ENCODE peak calls at places on chromosome 3, in eight cellular contexts. One of them, this sample, is unnamed.

GRCh38 chr3:48273594-48274211 is 32.8 kb downstream of the ZNF589 start:
- DNase-seq in activated T-cell treated with anti-CD3 and anti-CD28 coated beads, Interleukin-2, amount 50 U/mL, for 48 hours: peak; percentile 69
- DNase-seq in endodermal cell: peak; percentile 86
- DNase-seq in NCI-H460: peak; percentile 60
- DNase-seq in HCT116: peak; percentile 56
- DNase-seq in RKO: peak; percentile 53
- DNase-seq in GM12878: peak; percentile 30
- DNase-seq in A673: peak; percentile 47
- DNase-seq in this sample: no peak

GRCh38 chr3:65664436-65664835 is 374.3 kb downstream of the MAGI1 start:
- DNase-seq in activated T-cell treated with anti-CD3 and anti-CD28 coated beads, Interleukin-2, amount 50 U/mL, for 48 hours: no peak
- DNase-seq in endodermal cell: no peak
- DNase-seq in NCI-H460: no peak
- DNase-seq in HCT116: no peak
- DNase-seq in RKO: no peak
- DNase-seq in GM12878: no peak
- DNase-seq in A673: no peak
- DNase-seq in this sample: no peak

GRCh38 chr3:170421147-170421641 is 2.5 kb downstream of the CLDN11 start:
- DNase-seq in activated T-cell treated with anti-CD3 and anti-CD28 coated beads, Interleukin-2, amount 50 U/mL, for 48 hours: no peak
- DNase-seq in endodermal cell: peak; percentile 64
- DNase-seq in NCI-H460: no peak
- DNase-seq in HCT116: no peak
- DNase-seq in RKO: no peak
- DNase-seq in GM12878: no peak
- DNase-seq in A673: no peak
- DNase-seq in this sample: no peak

GRCh38 chr3:19945405-19946290 is 1.2 kb upstream of the RAB5A start:
- DNase-seq in activated T-cell treated with anti-CD3 and anti-CD28 coated beads, Interleukin-2, amount 50 U/mL, for 48 hours: no peak
- DNase-seq in endodermal cell: peak; percentile 54
- DNase-seq in NCI-H460: no peak
- DNase-seq in HCT116: no peak
- DNase-seq in RKO: peak; percentile 31
- DNase-seq in GM12878: no peak
- DNase-seq in A673: peak; percentile 3
- DNase-seq in this sample: peak; percentile 4

GRCh38 chr3:48428088-48428862 is 1.6 kb downstream of the PLXNB1 start:
- DNase-seq in activated T-cell treated with anti-CD3 and anti-CD28 coated beads, Interleukin-2, amount 50 U/mL, for 48 hours: no peak
- DNase-seq in endodermal cell: peak; percentile 76
- DNase-seq in NCI-H460: no peak
- DNase-seq in HCT116: no peak
- DNase-seq in RKO: peak; percentile 38
- DNase-seq in GM12878: no peak
- DNase-seq in A673: no peak
- DNase-seq in this sample: no peak

GRCh38 chr3:43998841-43999805 is 242.6 kb upstream of the TOPAZ1 start:
- DNase-seq in activated T-cell treated with anti-CD3 and anti-CD28 coated beads, Interleukin-2, amount 50 U/mL, for 48 hours: no peak
- DNase-seq in endodermal cell: peak; percentile 84
- DNase-seq in NCI-H460: no peak
- DNase-seq in HCT116: no peak
- DNase-seq in RKO: no peak
- DNase-seq in GM12878: no peak
- DNase-seq in A673: peak; percentile 80
- DNase-seq in this sample: peak; percentile 77

GRCh38 chr3:76044601-76045600 is 259.6 kb upstream of the ZNF717 start:
- DNase-seq in activated T-cell treated with anti-CD3 and anti-CD28 coated beads, Interleukin-2, amount 50 U/mL, for 48 hours: peak; percentile 30
- DNase-seq in endodermal cell: peak; percentile 76
- DNase-seq in NCI-H460: no peak
- DNase-seq in HCT116: no peak
- DNase-seq in RKO: peak; percentile 48
- DNase-seq in GM12878: no peak
- DNase-seq in A673: peak; percentile 39
- DNase-seq in this sample: no peak

GRCh38 chr3:125116311-125117069 is 60.7 kb upstream of the HEG1 start:
- DNase-seq in activated T-cell treated with anti-CD3 and anti-CD28 coated beads, Interleukin-2, amount 50 U/mL, for 48 hours: no peak
- DNase-seq in endodermal cell: no peak
- DNase-seq in NCI-H460: no peak
- DNase-seq in HCT116: no peak
- DNase-seq in RKO: no peak
- DNase-seq in GM12878: no peak
- DNase-seq in A673: no peak
- DNase-seq in this sample: no peak

GRCh38 chr3:135655328-135655727 is 310.2 kb upstream of the PPP2R3A start:
- DNase-seq in activated T-cell treated with anti-CD3 and anti-CD28 coated beads, Interleukin-2, amount 50 U/mL, for 48 hours: no peak
- DNase-seq in endodermal cell: no peak
- DNase-seq in NCI-H460: no peak
- DNase-seq in HCT116: no peak
- DNase-seq in RKO: no peak
- DNase-seq in GM12878: no peak
- DNase-seq in A673: no peak
- DNase-seq in this sample: no peak

GRCh38 chr3:192923731-192924130 is 6.1 kb upstream of the MB21D2 start:
- DNase-seq in activated T-cell treated with anti-CD3 and anti-CD28 coated beads, Interleukin-2, amount 50 U/mL, for 48 hours: no peak
- DNase-seq in endodermal cell: no peak
- DNase-seq in NCI-H460: no peak
- DNase-seq in HCT116: no peak
- DNase-seq in RKO: no peak
- DNase-seq in GM12878: no peak
- DNase-seq in A673: no peak
- DNase-seq in this sample: no peak

GRCh38 chr3:171218069-171218468 is 191.5 kb upstream of the SLC2A2 start:
- DNase-seq in activated T-cell treated with anti-CD3 and anti-CD28 coated beads, Interleukin-2, amount 50 U/mL, for 48 hours: no peak
- DNase-seq in endodermal cell: no peak
- DNase-seq in NCI-H460: no peak
- DNase-seq in HCT116: no peak
- DNase-seq in RKO: no peak
- DNase-seq in GM12878: no peak
- DNase-seq in A673: no peak
- DNase-seq in this sample: no peak

GRCh38 chr3:104873331-104873730 is 493.4 kb upstream of the ALCAM start:
- DNase-seq in activated T-cell treated with anti-CD3 and anti-CD28 coated beads, Interleukin-2, amount 50 U/mL, for 48 hours: no peak
- DNase-seq in endodermal cell: no peak
- DNase-seq in NCI-H460: no peak
- DNase-seq in HCT116: no peak
- DNase-seq in RKO: no peak
- DNase-seq in GM12878: no peak
- DNase-seq in A673: no peak
- DNase-seq in this sample: no peak

GRCh38 chr3:12689997-12690711 is 26.2 kb upstream of the RAF1 start:
- DNase-seq in activated T-cell treated with anti-CD3 and anti-CD28 coated beads, Interleukin-2, amount 50 U/mL, for 48 hours: no peak
- DNase-seq in endodermal cell: no peak
- DNase-seq in NCI-H460: no peak
- DNase-seq in HCT116: no peak
- DNase-seq in RKO: no peak
- DNase-seq in GM12878: no peak
- DNase-seq in A673: no peak
- DNase-seq in this sample: no peak

GRCh38 chr3:171979081-171979480 is 60.3 kb upstream of the FNDC3B start:
- DNase-seq in activated T-cell treated with anti-CD3 and anti-CD28 coated beads, Interleukin-2, amount 50 U/mL, for 48 hours: no peak
- DNase-seq in endodermal cell: no peak
- DNase-seq in NCI-H460: no peak
- DNase-seq in HCT116: no peak
- DNase-seq in RKO: no peak
- DNase-seq in GM12878: no peak
- DNase-seq in A673: no peak
- DNase-seq in this sample: no peak

GRCh38 chr3:151835751-151836550 is 22.0 kb downstream of the AADAC start:
- DNase-seq in activated T-cell treated with anti-CD3 and anti-CD28 coated beads, Interleukin-2, amount 50 U/mL, for 48 hours: no peak
- DNase-seq in endodermal cell: peak; percentile 53
- DNase-seq in NCI-H460: no peak
- DNase-seq in HCT116: no peak
- DNase-seq in RKO: no peak
- DNase-seq in GM12878: no peak
- DNase-seq in A673: no peak
- DNase-seq in this sample: no peak

GRCh38 chr3:45595364-45596154 is 1.0 kb downstream of the LIMD1 start:
- DNase-seq in activated T-cell treated with anti-CD3 and anti-CD28 coated beads, Interleukin-2, amount 50 U/mL, for 48 hours: peak; percentile 23
- DNase-seq in endodermal cell: no peak
- DNase-seq in NCI-H460: no peak
- DNase-seq in HCT116: no peak
- DNase-seq in RKO: peak; percentile 41
- DNase-seq in GM12878: no peak
- DNase-seq in A673: no peak
- DNase-seq in this sample: peak; percentile 60

GRCh38 chr3:127391436-127392145 is 103.7 kb upstream of the PRR20G start:
- DNase-seq in activated T-cell treated with anti-CD3 and anti-CD28 coated beads, Interleukin-2, amount 50 U/mL, for 48 hours: no peak
- DNase-seq in endodermal cell: peak; percentile 47
- DNase-seq in NCI-H460: no peak
- DNase-seq in HCT116: no peak
- DNase-seq in RKO: no peak
- DNase-seq in GM12878: no peak
- DNase-seq in A673: no peak
- DNase-seq in this sample: no peak

GRCh38 chr3:114143817-114144216 is 35.0 kb downstream of the DRD3 start:
- DNase-seq in activated T-cell treated with anti-CD3 and anti-CD28 coated beads, Interleukin-2, amount 50 U/mL, for 48 hours: no peak
- DNase-seq in endodermal cell: no peak
- DNase-seq in NCI-H460: no peak
- DNase-seq in HCT116: no peak
- DNase-seq in RKO: no peak
- DNase-seq in GM12878: no peak
- DNase-seq in A673: no peak
- DNase-seq in this sample: no peak

GRCh38 chr3:140334105-140334504 is 343.8 kb upstream of the TRIM42 start:
- DNase-seq in activated T-cell treated with anti-CD3 and anti-CD28 coated beads, Interleukin-2, amount 50 U/mL, for 48 hours: no peak
- DNase-seq in endodermal cell: no peak
- DNase-seq in NCI-H460: no peak
- DNase-seq in HCT116: no peak
- DNase-seq in RKO: no peak
- DNase-seq in GM12878: no peak
- DNase-seq in A673: no peak
- DNase-seq in this sample: no peak

GRCh38 chr3:194577985-194578905 is 55.0 kb downstream of the TMEM44 start:
- DNase-seq in activated T-cell treated with anti-CD3 and anti-CD28 coated beads, Interleukin-2, amount 50 U/mL, for 48 hours: peak; percentile 59
- DNase-seq in endodermal cell: no peak
- DNase-seq in NCI-H460: no peak
- DNase-seq in HCT116: peak; percentile 82
- DNase-seq in RKO: peak; percentile 83
- DNase-seq in GM12878: no peak
- DNase-seq in A673: peak; percentile 60
- DNase-seq in this sample: no peak

GRCh38 chr3:182258538-182259177 is 534.6 kb upstream of the ATP11B start:
- DNase-seq in activated T-cell treated with anti-CD3 and anti-CD28 coated beads, Interleukin-2, amount 50 U/mL, for 48 hours: no peak
- DNase-seq in endodermal cell: no peak
- DNase-seq in NCI-H460: peak; percentile 25
- DNase-seq in HCT116: peak; percentile 31
- DNase-seq in RKO: peak; percentile 50
- DNase-seq in GM12878: no peak
- DNase-seq in A673: peak; percentile 78
- DNase-seq in this sample: no peak

GRCh38 chr3:171867976-171868375 is 24.8 kb downstream of the TMEM212 start:
- DNase-seq in activated T-cell treated with anti-CD3 and anti-CD28 coated beads, Interleukin-2, amount 50 U/mL, for 48 hours: no peak
- DNase-seq in endodermal cell: peak; percentile 46
- DNase-seq in NCI-H460: no peak
- DNase-seq in HCT116: peak; percentile 10
- DNase-seq in RKO: peak; percentile 15
- DNase-seq in GM12878: no peak
- DNase-seq in A673: peak; percentile 38
- DNase-seq in this sample: no peak

GRCh38 chr3:113614402-113614801 is 82.0 kb downstream of the USF3 start:
- DNase-seq in activated T-cell treated with anti-CD3 and anti-CD28 coated beads, Interleukin-2, amount 50 U/mL, for 48 hours: no peak
- DNase-seq in endodermal cell: no peak
- DNase-seq in NCI-H460: no peak
- DNase-seq in HCT116: no peak
- DNase-seq in RKO: no peak
- DNase-seq in GM12878: no peak
- DNase-seq in A673: no peak
- DNase-seq in this sample: no peak

GRCh38 chr3:5304789-5305680 is 117.5 kb downstream of the EDEM1 start:
- DNase-seq in activated T-cell treated with anti-CD3 and anti-CD28 coated beads, Interleukin-2, amount 50 U/mL, for 48 hours: peak; percentile 58
- DNase-seq in endodermal cell: peak; percentile 87
- DNase-seq in NCI-H460: peak; percentile 20
- DNase-seq in HCT116: peak; percentile 31
- DNase-seq in RKO: peak; percentile 64
- DNase-seq in GM12878: no peak
- DNase-seq in A673: peak; percentile 57
- DNase-seq in this sample: peak; percentile 9

GRCh38 chr3:104846270-104846669 is 520.4 kb upstream of the ALCAM start:
- DNase-seq in activated T-cell treated with anti-CD3 and anti-CD28 coated beads, Interleukin-2, amount 50 U/mL, for 48 hours: no peak
- DNase-seq in endodermal cell: no peak
- DNase-seq in NCI-H460: no peak
- DNase-seq in HCT116: no peak
- DNase-seq in RKO: no peak
- DNase-seq in GM12878: no peak
- DNase-seq in A673: no peak
- DNase-seq in this sample: no peak

GRCh38 chr3:189170559-189170958 is 1.2 kb upstream of the TPRG1 start:
- DNase-seq in activated T-cell treated with anti-CD3 and anti-CD28 coated beads, Interleukin-2, amount 50 U/mL, for 48 hours: no peak
- DNase-seq in endodermal cell: no peak
- DNase-seq in NCI-H460: no peak
- DNase-seq in HCT116: no peak
- DNase-seq in RKO: no peak
- DNase-seq in GM12878: no peak
- DNase-seq in A673: no peak
- DNase-seq in this sample: no peak

GRCh38 chr3:191330309-191330712 is at the start of gene UTS2B:
- DNase-seq in activated T-cell treated with anti-CD3 and anti-CD28 coated beads, Interleukin-2, amount 50 U/mL, for 48 hours: no peak
- DNase-seq in endodermal cell: no peak
- DNase-seq in NCI-H460: no peak
- DNase-seq in HCT116: peak; percentile 39
- DNase-seq in RKO: peak; percentile 77
- DNase-seq in GM12878: no peak
- DNase-seq in A673: peak; percentile 36
- DNase-seq in this sample: peak; percentile 19

GRCh38 chr3:87333393-87333892 is 57.1 kb upstream of the POU1F1 start:
- DNase-seq in activated T-cell treated with anti-CD3 and anti-CD28 coated beads, Interleukin-2, amount 50 U/mL, for 48 hours: no peak
- DNase-seq in endodermal cell: no peak
- DNase-seq in NCI-H460: peak; percentile 30
- DNase-seq in HCT116: peak; percentile 79
- DNase-seq in RKO: peak; percentile 86
- DNase-seq in GM12878: no peak
- DNase-seq in A673: peak; percentile 59
- DNase-seq in this sample: no peak

GRCh38 chr3:3170998-3171397 is 8.5 kb downstream of the CRBN start:
- DNase-seq in activated T-cell treated with anti-CD3 and anti-CD28 coated beads, Interleukin-2, amount 50 U/mL, for 48 hours: no peak
- DNase-seq in endodermal cell: no peak
- DNase-seq in NCI-H460: peak; percentile 6
- DNase-seq in HCT116: peak; percentile 33
- DNase-seq in RKO: peak; percentile 57
- DNase-seq in GM12878: no peak
- DNase-seq in A673: peak; percentile 56
- DNase-seq in this sample: no peak

GRCh38 chr3:149197669-149198068 is 24.0 kb downstream of the CP start:
- DNase-seq in activated T-cell treated with anti-CD3 and anti-CD28 coated beads, Interleukin-2, amount 50 U/mL, for 48 hours: no peak
- DNase-seq in endodermal cell: peak; percentile 80
- DNase-seq in NCI-H460: no peak
- DNase-seq in HCT116: no peak
- DNase-seq in RKO: no peak
- DNase-seq in GM12878: no peak
- DNase-seq in A673: no peak
- DNase-seq in this sample: no peak

GRCh38 chr3:112769624-112770023 is 77.0 kb downstream of the CD200R1L start:
- DNase-seq in activated T-cell treated with anti-CD3 and anti-CD28 coated beads, Interleukin-2, amount 50 U/mL, for 48 hours: no peak
- DNase-seq in endodermal cell: no peak
- DNase-seq in NCI-H460: no peak
- DNase-seq in HCT116: no peak
- DNase-seq in RKO: peak; percentile 30
- DNase-seq in GM12878: no peak
- DNase-seq in A673: no peak
- DNase-seq in this sample: no peak

GRCh38 chr3:179565496-179565895 is 2.8 kb downstream of the ACTL6A start:
- DNase-seq in activated T-cell treated with anti-CD3 and anti-CD28 coated beads, Interleukin-2, amount 50 U/mL, for 48 hours: no peak
- DNase-seq in endodermal cell: no peak
- DNase-seq in NCI-H460: no peak
- DNase-seq in HCT116: no peak
- DNase-seq in RKO: no peak
- DNase-seq in GM12878: peak; percentile 28
- DNase-seq in A673: no peak
- DNase-seq in this sample: no peak